ENCODE peak calls at places on chromosomes 2 and 18, in eight cellular contexts. One of them, this sample, is unnamed.

GRCh38 chr2:172465417-172466334 is 38.3 kb downstream of the ITGA6 start:
- DNase-seq in fibroblast of villous mesenchyme: peak
- DNase-seq in tibial artery: peak
- DNase-seq in BE2C: peak
- DNase-seq in coronary artery: no peak
- DNase-seq in nephron progenitor cell: peak
- DNase-seq in RWPE1: peak
- DNase-seq in stomach: peak
- DNase-seq in this sample: no peak

GRCh38 chr2:201536046-201536445 is 84.5 kb downstream of the STRADB start:
- DNase-seq in fibroblast of villous mesenchyme: no peak
- DNase-seq in tibial artery: no peak
- DNase-seq in BE2C: no peak
- DNase-seq in coronary artery: no peak
- DNase-seq in nephron progenitor cell: no peak
- DNase-seq in RWPE1: no peak
- DNase-seq in stomach: no peak
- DNase-seq in this sample: no peak

GRCh38 chr18:26621161-26622026 is 73.0 kb upstream of the KCTD1 start:
- DNase-seq in fibroblast of villous mesenchyme: peak
- DNase-seq in tibial artery: peak
- DNase-seq in BE2C: peak
- DNase-seq in coronary artery: no peak
- DNase-seq in nephron progenitor cell: peak
- DNase-seq in RWPE1: peak
- DNase-seq in stomach: peak
- DNase-seq in this sample: no peak

GRCh38 chr2:39061280-39061679 is 59.6 kb downstream of the SOS1 start:
- DNase-seq in fibroblast of villous mesenchyme: no peak
- DNase-seq in tibial artery: no peak
- DNase-seq in BE2C: no peak
- DNase-seq in coronary artery: no peak
- DNase-seq in nephron progenitor cell: no peak
- DNase-seq in RWPE1: no peak
- DNase-seq in stomach: no peak
- DNase-seq in this sample: no peak

GRCh38 chr2:184597571-184597980 is 753 bp upstream of the ZNF804A start:
- DNase-seq in fibroblast of villous mesenchyme: peak
- DNase-seq in tibial artery: peak
- DNase-seq in BE2C: peak
- DNase-seq in coronary artery: no peak
- DNase-seq in nephron progenitor cell: peak
- DNase-seq in RWPE1: peak
- DNase-seq in stomach: no peak
- DNase-seq in this sample: no peak

GRCh38 chr18:37946324-37946723 is 380.7 kb upstream of the CELF4 start:
- DNase-seq in fibroblast of villous mesenchyme: no peak
- DNase-seq in tibial artery: no peak
- DNase-seq in BE2C: no peak
- DNase-seq in coronary artery: no peak
- DNase-seq in nephron progenitor cell: no peak
- DNase-seq in RWPE1: no peak
- DNase-seq in stomach: no peak
- DNase-seq in this sample: no peak

GRCh38 chr2:213034578-213034977 is 116.8 kb downstream of the IKZF2 start:
- DNase-seq in fibroblast of villous mesenchyme: no peak
- DNase-seq in tibial artery: no peak
- DNase-seq in BE2C: no peak
- DNase-seq in coronary artery: no peak
- DNase-seq in nephron progenitor cell: no peak
- DNase-seq in RWPE1: no peak
- DNase-seq in stomach: no peak
- DNase-seq in this sample: no peak

GRCh38 chr2:163852616-163853015 is 116.8 kb upstream of the FIGN start:
- DNase-seq in fibroblast of villous mesenchyme: no peak
- DNase-seq in tibial artery: no peak
- DNase-seq in BE2C: no peak
- DNase-seq in coronary artery: no peak
- DNase-seq in nephron progenitor cell: no peak
- DNase-seq in RWPE1: peak
- DNase-seq in stomach: no peak
- DNase-seq in this sample: no peak

GRCh38 chr18:76376668-76377358 is 118.2 kb downstream of the ZNF516 start:
- DNase-seq in fibroblast of villous mesenchyme: no peak
- DNase-seq in tibial artery: no peak
- DNase-seq in BE2C: no peak
- DNase-seq in coronary artery: no peak
- DNase-seq in nephron progenitor cell: no peak
- DNase-seq in RWPE1: no peak
- DNase-seq in stomach: no peak
- DNase-seq in this sample: no peak

GRCh38 chr2:63060079-63060482 is 9.5 kb downstream of the OTX1 start:
- DNase-seq in fibroblast of villous mesenchyme: no peak
- DNase-seq in tibial artery: no peak
- DNase-seq in BE2C: no peak
- DNase-seq in coronary artery: no peak
- DNase-seq in nephron progenitor cell: no peak
- DNase-seq in RWPE1: no peak
- DNase-seq in stomach: no peak
- DNase-seq in this sample: no peak

GRCh38 chr2:223199531-223200506 is 147.8 kb downstream of the KCNE4 start:
- DNase-seq in fibroblast of villous mesenchyme: peak
- DNase-seq in tibial artery: no peak
- DNase-seq in BE2C: no peak
- DNase-seq in coronary artery: no peak
- DNase-seq in nephron progenitor cell: no peak
- DNase-seq in RWPE1: no peak
- DNase-seq in stomach: no peak
- DNase-seq in this sample: no peak

GRCh38 chr18:69840445-69840844 is 107.2 kb downstream of the CD226 start:
- DNase-seq in fibroblast of villous mesenchyme: peak
- DNase-seq in tibial artery: no peak
- DNase-seq in BE2C: no peak
- DNase-seq in coronary artery: no peak
- DNase-seq in nephron progenitor cell: no peak
- DNase-seq in RWPE1: no peak
- DNase-seq in stomach: no peak
- DNase-seq in this sample: no peak

GRCh38 chr2:163462993-163463392 is 272.8 kb downstream of the FIGN start:
- DNase-seq in fibroblast of villous mesenchyme: no peak
- DNase-seq in tibial artery: no peak
- DNase-seq in BE2C: no peak
- DNase-seq in coronary artery: no peak
- DNase-seq in nephron progenitor cell: no peak
- DNase-seq in RWPE1: no peak
- DNase-seq in stomach: no peak
- DNase-seq in this sample: no peak

GRCh38 chr2:181574321-181574720 is 82.6 kb downstream of the CERKL start:
- DNase-seq in fibroblast of villous mesenchyme: no peak
- DNase-seq in tibial artery: no peak
- DNase-seq in BE2C: no peak
- DNase-seq in coronary artery: no peak
- DNase-seq in nephron progenitor cell: no peak
- DNase-seq in RWPE1: no peak
- DNase-seq in stomach: no peak
- DNase-seq in this sample: no peak

GRCh38 chr18:28657836-28658410 is 481.0 kb upstream of the CDH2 start:
- DNase-seq in fibroblast of villous mesenchyme: peak
- DNase-seq in tibial artery: no peak
- DNase-seq in BE2C: no peak
- DNase-seq in coronary artery: no peak
- DNase-seq in nephron progenitor cell: no peak
- DNase-seq in RWPE1: peak
- DNase-seq in stomach: no peak
- DNase-seq in this sample: peak

GRCh38 chr2:107645586-107645985 is 181.1 kb upstream of the RGPD4 start:
- DNase-seq in fibroblast of villous mesenchyme: no peak
- DNase-seq in tibial artery: no peak
- DNase-seq in BE2C: no peak
- DNase-seq in coronary artery: no peak
- DNase-seq in nephron progenitor cell: no peak
- DNase-seq in RWPE1: no peak
- DNase-seq in stomach: no peak
- DNase-seq in this sample: no peak

GRCh38 chr2:107648781-107649413 is 177.8 kb upstream of the RGPD4 start:
- DNase-seq in fibroblast of villous mesenchyme: no peak
- DNase-seq in tibial artery: no peak
- DNase-seq in BE2C: no peak
- DNase-seq in coronary artery: no peak
- DNase-seq in nephron progenitor cell: no peak
- DNase-seq in RWPE1: no peak
- DNase-seq in stomach: no peak
- DNase-seq in this sample: no peak
- TF ChIP-seq CTCF in fibroblast of villous mesenchyme: no peak
- TF ChIP-seq CTCF in tibial artery: no peak
- TF ChIP-seq CTCF in BE2C: no peak
- TF ChIP-seq CTCF in coronary artery: no peak
- TF ChIP-seq CTCF in nephron progenitor cell: no peak
- TF ChIP-seq CTCF in RWPE1: no peak
- TF ChIP-seq CTCF in stomach: no peak
- TF ChIP-seq CTCF in this sample: no peak

DNA sequence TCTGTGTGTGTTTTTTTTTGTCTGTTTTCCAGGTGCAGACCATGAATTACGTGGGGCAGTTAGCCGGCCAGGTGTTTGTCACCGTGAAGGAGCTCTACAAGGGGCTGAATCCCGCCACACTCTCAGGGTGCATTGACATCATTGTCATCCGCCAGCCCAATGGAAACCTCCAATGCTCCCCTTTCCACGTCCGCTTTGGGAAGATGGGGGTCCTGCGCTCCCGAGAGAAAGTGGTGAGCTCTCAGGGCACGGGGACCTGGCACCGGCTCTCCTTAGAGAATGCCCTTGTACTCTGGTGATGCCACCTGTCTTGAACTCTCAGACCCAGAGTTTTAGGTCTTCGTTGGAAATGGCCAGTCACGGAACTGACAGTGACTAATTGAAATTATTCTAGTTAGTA is 19.1 kb downstream of the LPIN1 start:
- DNase-seq in fibroblast of villous mesenchyme: no peak
- DNase-seq in tibial artery: no peak
- DNase-seq in BE2C: no peak
- DNase-seq in coronary artery: peak
- DNase-seq in nephron progenitor cell: no peak
- DNase-seq in RWPE1: no peak
- DNase-seq in stomach: no peak
- DNase-seq in this sample: no peak
- TF ChIP-seq CTCF in fibroblast of villous mesenchyme: no peak
- TF ChIP-seq CTCF in tibial artery: no peak
- TF ChIP-seq CTCF in BE2C: no peak
- TF ChIP-seq CTCF in coronary artery: no peak
- TF ChIP-seq CTCF in nephron progenitor cell: no peak
- TF ChIP-seq CTCF in RWPE1: no peak
- TF ChIP-seq CTCF in stomach: no peak
- TF ChIP-seq CTCF in this sample: no peak

DNA sequence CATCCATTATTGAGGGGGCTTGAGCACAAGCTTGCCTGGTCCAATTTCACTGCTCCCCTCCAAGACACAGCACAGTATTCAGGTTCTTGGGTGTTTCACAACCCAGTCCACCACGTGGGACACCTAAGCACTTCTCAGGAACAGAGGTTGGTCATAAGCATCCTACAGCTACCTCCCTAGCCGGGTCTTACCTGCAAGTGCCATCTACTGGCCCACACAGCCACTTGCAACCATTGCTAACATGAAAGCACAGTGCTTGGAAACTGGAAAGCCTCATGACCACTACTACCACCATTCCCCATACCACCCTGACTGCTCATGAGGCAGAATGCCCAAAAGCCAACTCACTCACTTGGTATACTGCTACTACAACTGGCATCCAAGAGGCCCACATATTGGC is 105.7 kb upstream of the RPRM start:
- DNase-seq in fibroblast of villous mesenchyme: no peak
- DNase-seq in tibial artery: no peak
- DNase-seq in BE2C: no peak
- DNase-seq in coronary artery: no peak
- DNase-seq in nephron progenitor cell: no peak
- DNase-seq in RWPE1: no peak
- DNase-seq in stomach: no peak
- DNase-seq in this sample: no peak
- TF ChIP-seq CTCF in fibroblast of villous mesenchyme: no peak
- TF ChIP-seq CTCF in tibial artery: no peak
- TF ChIP-seq CTCF in BE2C: no peak
- TF ChIP-seq CTCF in coronary artery: no peak
- TF ChIP-seq CTCF in nephron progenitor cell: no peak
- TF ChIP-seq CTCF in RWPE1: no peak
- TF ChIP-seq CTCF in stomach: no peak
- TF ChIP-seq CTCF in this sample: no peak

GRCh38 chr18:57969824-57970223 is 74.2 kb upstream of the NEDD4L start:
- DNase-seq in fibroblast of villous mesenchyme: no peak
- DNase-seq in tibial artery: no peak
- DNase-seq in BE2C: no peak
- DNase-seq in coronary artery: no peak
- DNase-seq in nephron progenitor cell: no peak
- DNase-seq in RWPE1: no peak
- DNase-seq in stomach: no peak
- DNase-seq in this sample: no peak

GRCh38 chr18:57974585-57974984 is 69.4 kb upstream of the NEDD4L start:
- DNase-seq in fibroblast of villous mesenchyme: no peak
- DNase-seq in tibial artery: no peak
- DNase-seq in BE2C: no peak
- DNase-seq in coronary artery: no peak
- DNase-seq in nephron progenitor cell: no peak
- DNase-seq in RWPE1: no peak
- DNase-seq in stomach: no peak
- DNase-seq in this sample: no peak

GRCh38 chr18:57973889-57974288 is 70.1 kb upstream of the NEDD4L start:
- DNase-seq in fibroblast of villous mesenchyme: no peak
- DNase-seq in tibial artery: no peak
- DNase-seq in BE2C: no peak
- DNase-seq in coronary artery: no peak
- DNase-seq in nephron progenitor cell: no peak
- DNase-seq in RWPE1: no peak
- DNase-seq in stomach: no peak
- DNase-seq in this sample: no peak

GRCh38 chr18:57975805-57976204 is 68.2 kb upstream of the NEDD4L start:
- DNase-seq in fibroblast of villous mesenchyme: no peak
- DNase-seq in tibial artery: no peak
- DNase-seq in BE2C: no peak
- DNase-seq in coronary artery: no peak
- DNase-seq in nephron progenitor cell: no peak
- DNase-seq in RWPE1: no peak
- DNase-seq in stomach: no peak
- DNase-seq in this sample: no peak

DNA sequence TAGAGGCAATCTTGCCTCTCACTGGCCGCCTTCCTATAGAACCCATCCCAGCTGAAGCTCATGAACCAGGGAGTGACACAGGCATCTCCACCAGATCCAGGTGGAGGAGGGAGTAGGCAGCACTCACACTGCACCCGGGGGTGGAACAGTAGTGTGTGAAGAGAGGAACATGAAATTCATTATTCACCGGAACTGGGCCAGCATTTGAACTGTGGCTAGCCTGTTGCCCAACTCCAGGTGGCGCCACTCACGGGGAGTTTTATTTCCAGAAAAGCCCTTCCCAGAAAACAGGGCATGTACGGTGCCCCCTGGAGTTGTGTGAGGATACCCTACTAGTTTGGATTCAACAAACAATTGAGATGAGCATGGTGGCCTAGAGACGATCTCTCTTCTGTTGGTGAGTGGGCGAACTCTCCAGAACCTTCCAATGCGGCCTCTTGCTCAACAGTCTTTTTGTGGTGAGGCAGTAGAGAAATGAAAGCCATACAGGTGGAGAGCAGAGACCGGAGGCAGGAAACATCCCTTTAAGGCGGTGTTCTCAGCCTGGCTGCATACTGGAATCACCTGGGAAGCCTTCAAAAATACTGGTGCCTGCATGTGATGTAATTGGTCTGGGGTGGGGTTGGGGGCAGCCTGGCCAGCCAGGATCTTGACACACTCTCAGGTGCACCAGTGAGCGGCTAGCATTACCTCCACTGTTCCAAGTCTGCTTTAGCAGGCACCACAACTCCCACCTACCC is 73.5 kb upstream of the NEDD4L start:
- DNase-seq in fibroblast of villous mesenchyme: no peak
- DNase-seq in tibial artery: no peak
- DNase-seq in BE2C: peak
- DNase-seq in coronary artery: no peak
- DNase-seq in nephron progenitor cell: no peak
- DNase-seq in RWPE1: no peak
- DNase-seq in stomach: no peak
- DNase-seq in this sample: no peak
- TF ChIP-seq CTCF in fibroblast of villous mesenchyme: peak
- TF ChIP-seq CTCF in tibial artery: no peak
- TF ChIP-seq CTCF in BE2C: peak
- TF ChIP-seq CTCF in coronary artery: no peak
- TF ChIP-seq CTCF in nephron progenitor cell: peak
- TF ChIP-seq CTCF in RWPE1: peak
- TF ChIP-seq CTCF in stomach: no peak
- TF ChIP-seq CTCF in this sample: peak

This sample was measured in kidney epithelial cell.